ENCODE peak calls at places on chromosomes 1 and 21, in ten cellular contexts. K is nucleus accumbens, E is nephron progenitor cell, A is SJCRH30, D is ACHN, O is mucosa of gallbladder, P is anterior cingulate cortex, B is HT-29, M is NCI-H226, X is amniotic stem cell. Y is an unnamed sample.

GRCh38 chr1:40848530-40849189 is 13.5 kb downstream of the CITED4 start:
- DNase-seq in A (peak; percentile 52), M (peak; percentile 56), E (peak; percentile 62), B (peak; percentile 85), K (no peak), P (no peak), X (peak; percentile 37), O (peak; percentile 72), D (peak; percentile 62), Y (peak; percentile 91)

GRCh38 chr1:24764439-24764838 is 19.2 kb downstream of the CLIC4 start:
- DNase-seq in P (no peak), O (no peak), A (no peak), K (no peak), B (no peak), M (no peak), D (no peak), E (no peak), X (no peak), Y (no peak)

GRCh38 chr1:229253170-229253974 is 17.5 kb upstream of the RAB4A start:
- DNase-seq in B (peak; percentile 92), E (no peak), M (no peak), O (peak; percentile 45), D (peak; percentile 45), P (no peak), K (no peak), X (no peak), A (no peak), Y (peak; percentile 85)

GRCh38 chr1:154391086-154391770 is 13.9 kb upstream of the IL6R start:
- DNase-seq in P (no peak), E (no peak), O (no peak), X (no peak), A (no peak), K (no peak), M (no peak), B (no peak), D (no peak), Y (no peak)

GRCh38 chr1:207414606-207415108 is 39.5 kb upstream of the CR2 start:
- DNase-seq in M (no peak), O (no peak), P (no peak), A (no peak), B (no peak), X (no peak), D (no peak), E (no peak), K (no peak), Y (no peak)

GRCh38 chr1:220271706-220272046 is 577 bp downstream of the RAB3GAP2 start:
- DNase-seq in M (no peak), B (no peak), A (peak; percentile 19), P (no peak), D (peak; percentile 38), X (no peak), K (no peak), E (no peak), O (no peak), Y (peak; percentile 16)

GRCh38 chr1:24410750-24411149 is 2.8 kb downstream of the STPG1 start:
- DNase-seq in K (no peak), X (no peak), O (no peak), P (no peak), M (peak; percentile 45), A (no peak), B (no peak), D (no peak), E (no peak), Y (no peak)

GRCh38 chr21:25005388-25005787 is 601.9 kb downstream of the MRPL39 start:
- DNase-seq in M (no peak), E (no peak), B (no peak), O (no peak), X (no peak), P (no peak), D (no peak), A (no peak), K (no peak), Y (no peak)

GRCh38 chr21:27648560-27648959 is 681.7 kb upstream of the ADAMTS5 start:
- DNase-seq in B (no peak), K (no peak), A (peak; percentile 5), X (no peak), M (peak; percentile 64), E (no peak), O (no peak), D (no peak), P (no peak), Y (no peak)

GRCh38 chr1:53685272-53686051 is 53.5 kb downstream of the GLIS1 start:
- DNase-seq in D (peak; percentile 60), M (no peak), B (no peak), X (peak; percentile 34), O (no peak), P (no peak), A (no peak), K (no peak), E (peak; percentile 46), Y (no peak)

GRCh38 chr1:151062738-151063371 is 2.7 kb downstream of the MLLT11 start:
- DNase-seq in E (no peak), M (peak; percentile 90), A (no peak), P (no peak), D (peak; percentile 30), O (no peak), K (no peak), X (peak; percentile 74), B (no peak), Y (peak; percentile 70)

GRCh38 chr1:56586502-56586901 is 7.1 kb upstream of the PLPP3 start:
- DNase-seq in X (no peak), D (no peak), E (no peak), B (no peak), K (no peak), M (no peak), A (no peak), P (no peak), O (no peak), Y (no peak)

GRCh38 chr1:8976896-8977295 is 31.2 kb downstream of the CA6 start:
- DNase-seq in K (no peak), B (no peak), X (no peak), A (no peak), D (no peak), O (no peak), P (no peak), E (no peak), M (no peak), Y (no peak)

GRCh38 chr1:10283318-10283984 is 73.1 kb downstream of the KIF1B start:
- DNase-seq in X (no peak), D (no peak), B (peak; percentile 13), K (no peak), E (no peak), A (no peak), O (no peak), P (no peak), M (no peak), Y (peak; percentile 91)

Y was measured in trophoblast cell.